ENCODE peak calls at places on chromosomes 16 and 17, in six cellular contexts. W is H9, T is H1, A is neuronal stem cell, I is IMR-90, R is mesenchymal stem cell. U is an unnamed sample.

GRCh38 chr17:51455931-51456330 is 195.6 kb downstream of the UTP18 start:
- DNase-seq in T (no peak), R (no peak), I (no peak), W (no peak), A (no peak), U (no peak)

GRCh38 chr17:12230411-12230810 is 209.7 kb downstream of the MAP2K4 start:
- DNase-seq in A (no peak), R (no peak), W (no peak), T (no peak), I (peak; percentile 53), U (peak; percentile 65)

GRCh38 chr16:27448531-27449433 is 46.8 kb downstream of the IL21R start:
- DNase-seq in R (no peak), I (no peak), T (no peak), A (no peak), W (no peak), U (no peak)

GRCh38 chr16:65071371-65072311 is 50.2 kb downstream of the CDH11 start:
- DNase-seq in T (no peak), R (no peak), I (peak; percentile 64), A (no peak), W (no peak), U (no peak)

GRCh38 chr16:14502932-14503741 is 126.9 kb downstream of the PARN start:
- DNase-seq in W (no peak), T (no peak), R (peak; percentile 58), I (peak; percentile 76), A (no peak), U (no peak)

GRCh38 chr17:69734656-69735055 is 320.2 kb downstream of the MAP2K6 start:
- DNase-seq in I (no peak), W (no peak), A (no peak), T (no peak), R (peak; percentile 24), U (peak; percentile 61)

GRCh38 chr16:2609827-2610470 is 72.1 kb downstream of the PDPK1 start:
- DNase-seq in R (no peak), A (no peak), I (no peak), T (no peak), W (no peak), U (no peak)

GRCh38 chr17:83103200-83103937 is 24.0 kb downstream of the METRNL start:
- DNase-seq in R (no peak), A (no peak), W (peak; percentile 71), I (peak; percentile 66), T (no peak), U (peak; percentile 36)

GRCh38 chr17:45334701-45335677 is 18.2 kb upstream of the MAP3K14 start:
- DNase-seq in A (no peak), W (peak; percentile 25), T (no peak), R (no peak), I (no peak), U (peak; percentile 74)

GRCh38 chr16:82094942-82095540 is 60.0 kb downstream of the HSD17B2 start:
- DNase-seq in A (no peak), R (no peak), T (peak; percentile 10), I (no peak), W (peak; percentile 28), U (no peak)

GRCh38 chr16:5228369-5228768 is 130.8 kb upstream of the EEF2KMT start:
- DNase-seq in I (no peak), T (no peak), W (peak; percentile 65), A (no peak), R (no peak), U (no peak)

GRCh38 chr17:31517524-31517923 is 126.0 kb downstream of the RAB11FIP4 start:
- DNase-seq in I (no peak), W (peak; percentile 82), T (no peak), R (no peak), A (no peak), U (no peak)

DNA sequence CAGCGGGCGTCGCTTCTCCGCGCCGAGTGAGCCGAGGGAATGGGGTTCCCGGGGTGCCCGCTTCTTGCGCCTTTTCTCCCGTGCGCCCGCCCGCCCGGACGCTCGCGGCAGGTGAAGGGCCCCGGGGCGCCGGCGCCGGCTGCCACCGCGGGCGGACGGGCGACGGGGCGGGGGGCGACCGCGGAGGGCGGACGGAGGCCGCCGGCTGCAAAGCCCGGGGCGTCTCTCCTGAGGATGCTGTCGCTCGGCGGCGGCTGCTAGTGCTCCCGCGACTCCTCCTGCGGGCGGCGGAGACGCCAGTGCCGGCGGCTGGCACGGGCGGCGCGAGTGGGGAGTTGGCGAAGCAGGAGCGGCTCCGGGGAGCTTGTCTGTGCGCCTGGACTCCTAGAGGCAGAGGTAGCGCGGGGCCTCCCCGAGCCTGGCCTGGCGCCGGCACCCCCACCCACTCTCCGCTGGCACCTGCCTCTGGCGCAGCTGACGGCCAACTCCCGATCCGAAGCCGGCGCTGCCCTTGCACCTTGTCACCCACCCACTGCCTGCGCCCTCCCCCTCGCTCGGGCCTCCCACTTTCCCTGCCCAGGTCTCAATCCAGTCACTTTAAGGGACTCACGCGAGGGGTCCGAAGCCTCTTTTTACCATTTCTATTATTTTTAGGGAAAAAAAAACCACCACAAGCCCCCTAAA is at the start of gene FAM20A:
- DNase-seq in R (peak; percentile 16), T (no peak), W (peak; percentile 68), I (no peak), A (no peak), U (no peak)
- H4K8ac ChIP-seq in R (no peak within 1 kb of the TSS), T (peak within 1 kb of the TSS; percentile 95), W (no peak within 1 kb of the TSS), I (no peak within 1 kb of the TSS), A (no peak within 1 kb of the TSS), U (peak within 1 kb of the TSS; percentile 44)

DNA sequence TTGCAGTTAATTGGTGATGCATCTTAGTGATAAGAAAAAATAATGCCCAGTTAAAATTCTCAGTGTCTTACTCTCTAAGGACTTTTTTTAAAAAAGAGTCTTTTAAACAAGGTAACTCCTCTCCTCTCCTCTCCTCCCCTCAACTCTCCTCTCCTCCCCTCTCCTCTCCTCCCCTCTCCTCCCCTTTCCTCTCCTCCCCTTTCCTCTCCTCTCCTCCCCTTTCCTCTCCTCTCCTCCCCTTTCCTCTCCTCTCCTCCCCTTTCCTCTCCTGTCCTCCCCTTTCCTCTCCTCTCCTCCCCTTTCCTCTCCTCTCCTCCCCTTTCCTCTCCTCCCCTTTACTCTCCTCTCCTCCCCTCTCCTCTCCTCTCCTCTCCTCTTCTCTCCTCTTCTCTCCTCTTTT is 675.9 kb upstream of the RBFOX1 start:
- DNase-seq in R (no peak), I (no peak), W (no peak), A (no peak), T (no peak), U (no peak)
- H3K23ac ChIP-seq in R (no peak overlapping the region), I (no peak overlapping the region), W (no peak overlapping the region), A (no peak overlapping the region), T (no peak overlapping the region), U (no peak overlapping the region)

DNA sequence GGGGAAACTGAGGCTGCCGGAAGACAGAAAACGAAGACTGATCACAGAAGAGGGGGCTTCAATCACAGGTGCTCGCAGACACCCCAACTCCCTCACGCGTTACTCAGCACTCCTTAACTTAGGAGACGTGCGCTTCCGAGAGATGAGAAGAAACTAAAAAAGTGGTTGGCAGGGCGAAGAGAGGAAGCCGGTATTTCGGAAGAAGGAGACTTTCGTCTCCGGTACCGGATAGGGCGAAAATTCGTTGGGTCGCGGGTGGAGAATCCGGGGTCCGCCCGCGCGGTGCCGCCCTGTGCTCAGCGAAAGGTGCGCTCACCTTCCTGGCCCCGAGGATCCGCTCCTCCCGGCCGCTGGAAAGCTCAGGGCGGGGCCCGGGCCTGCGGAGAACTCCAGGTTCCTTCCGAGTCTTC is 917 bp upstream of the TBX2 start:
- DNase-seq in I (peak; percentile 28), W (no peak), A (no peak), R (no peak), T (no peak), U (no peak)
- H2AFZ ChIP-seq in I (peak overlapping the region; percentile 69), W (no peak overlapping the region), A (peak overlapping the region; percentile 94), R (no peak overlapping the region), T (no peak overlapping the region), U (no peak overlapping the region)

DNA sequence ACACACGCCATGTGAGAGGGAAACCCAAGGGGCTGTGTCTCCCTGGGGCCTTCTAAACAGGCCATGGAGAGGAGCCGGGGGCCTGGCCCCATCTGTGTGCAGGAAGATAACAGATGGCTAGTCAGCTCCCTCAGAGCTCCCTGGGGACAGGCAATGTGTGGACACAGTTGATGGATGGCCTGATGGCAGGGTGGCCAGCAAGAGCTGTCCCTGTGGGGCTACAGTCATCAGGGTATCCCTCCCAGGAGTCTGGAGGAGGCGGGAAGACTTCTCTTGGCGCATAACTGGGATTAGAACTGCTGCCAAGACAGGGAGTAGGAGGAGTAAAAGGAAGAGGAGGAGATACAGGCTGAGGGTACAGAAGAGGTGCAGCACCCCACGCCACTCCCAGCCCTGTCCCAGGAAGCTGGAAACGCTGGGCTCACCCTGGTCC is 17.3 kb downstream of the MYO18A start:
- DNase-seq in R (no peak), A (no peak), W (no peak), T (no peak), I (no peak), U (no peak)
- H4K8ac ChIP-seq in R (no peak overlapping the region), A (no peak overlapping the region), W (no peak overlapping the region), T (no peak overlapping the region), I (no peak overlapping the region), U (no peak overlapping the region)

U was measured in trophoblast cell.